ENCODE peak calls at places on chromosomes 2 and 18, in six cellular contexts. M is lung; F is HepG2; V is tibial artery; J is CD4-positive, alpha-beta T cell; W is AG09309. Q is an unnamed sample.

GRCh38 chr18:23494992-23495391 is 8.3 kb upstream of the RMC1 start:
- DNase-seq in F (no peak), W (no peak), M (no peak), V (no peak), J (no peak), Q (no peak)

GRCh38 chr2:135913726-135914365 is 37.6 kb upstream of the MCM6 start:
- DNase-seq in V (no peak), F (peak), W (no peak), J (peak), M (no peak), Q (peak)

GRCh38 chr2:96508521-96509113 is 3.5 kb upstream of the NEURL3 start:
- DNase-seq in V (peak), F (no peak), M (no peak), J (no peak), W (no peak), Q (no peak)

GRCh38 chr2:217933326-217933993 is 69.3 kb downstream of the TNS1 start:
- DNase-seq in V (no peak), J (no peak), F (no peak), W (no peak), M (no peak), Q (no peak)

GRCh38 chr2:26683583-26683982 is 8.9 kb upstream of the KCNK3 start:
- DNase-seq in W (no peak), M (no peak), F (no peak), V (peak), J (no peak), Q (no peak)

GRCh38 chr2:64730551-64731305 is 77.0 kb upstream of the SERTAD2 start:
- DNase-seq in V (peak), F (peak), M (peak), W (peak), J (peak), Q (no peak)

GRCh38 chr2:170344663-170345099 is 166.7 kb downstream of the MYO3B start:
- DNase-seq in V (no peak), F (no peak), M (no peak), W (no peak), J (no peak), Q (no peak)

GRCh38 chr2:233476651-233477547 is 89.7 kb downstream of the USP40 start:
- DNase-seq in J (no peak), W (no peak), V (no peak), F (no peak), M (peak), Q (no peak)

GRCh38 chr18:74942319-74942910 is 266.5 kb downstream of the PTGR3 start:
- DNase-seq in M (no peak), W (no peak), V (no peak), J (no peak), F (no peak), Q (peak)

GRCh38 chr2:69100220-69100723 is 87.3 kb downstream of the ANTXR1 start:
- DNase-seq in J (no peak), V (no peak), F (no peak), M (no peak), W (peak), Q (no peak)

GRCh38 chr2:171521361-171522056 is 765 bp upstream of the CYBRD1 start:
- DNase-seq in W (no peak), F (no peak), M (no peak), V (no peak), J (no peak), Q (no peak)

GRCh38 chr2:70735065-70735464 is 32.9 kb downstream of the ADD2 start:
- DNase-seq in F (no peak), J (no peak), W (no peak), M (no peak), V (no peak), Q (no peak)

GRCh38 chr18:28684746-28685145 is 507.8 kb upstream of the CDH2 start:
- DNase-seq in F (no peak), V (no peak), J (no peak), W (peak), M (no peak), Q (no peak)

GRCh38 chr2:222756951-222757645 is 85.6 kb downstream of the MOGAT1 start:
- DNase-seq in V (no peak), F (no peak), J (no peak), M (no peak), W (peak), Q (no peak)

GRCh38 chr2:230896346-230897115 is 28.5 kb downstream of the GPR55 start:
- DNase-seq in V (peak), M (no peak), W (no peak), F (no peak), J (no peak), Q (no peak)

GRCh38 chr2:37686792-37687595 is 15.6 kb upstream of the CDC42EP3 start:
- DNase-seq in M (no peak), W (no peak), F (no peak), J (no peak), V (no peak), Q (no peak)

GRCh38 chr18:54767094-54767493 is 61.2 kb upstream of the RAB27B start:
- DNase-seq in V (no peak), M (no peak), F (peak), J (no peak), W (no peak), Q (no peak)

GRCh38 chr18:22999212-22999611 is 66.1 kb downstream of the RBBP8 start:
- DNase-seq in W (peak), F (no peak), M (no peak), V (no peak), J (no peak), Q (no peak)

GRCh38 chr2:213122730-213123129 is 28.7 kb downstream of the IKZF2 start:
- DNase-seq in W (no peak), F (no peak), J (no peak), V (no peak), M (no peak), Q (no peak)

GRCh38 chr2:183035954-183036669 is 2.1 kb downstream of the NCKAP1 start:
- DNase-seq in M (no peak), J (no peak), W (no peak), V (no peak), F (no peak), Q (peak)

GRCh38 chr2:12304494-12305228 is 412.1 kb upstream of the TRIB2 start:
- DNase-seq in J (no peak), M (no peak), F (no peak), V (no peak), W (no peak), Q (no peak)

GRCh38 chr2:106095478-106096392 is 98.4 kb downstream of the UXS1 start:
- DNase-seq in M (peak), J (peak), F (no peak), V (no peak), W (no peak), Q (no peak)

GRCh38 chr18:23943903-23944624 is 70.5 kb upstream of the TTC39C start:
- DNase-seq in F (no peak), J (no peak), V (no peak), M (no peak), W (peak), Q (no peak)

GRCh38 chr2:72220170-72220569 is 72.5 kb upstream of the CYP26B1 start:
- DNase-seq in J (no peak), F (peak), W (no peak), V (no peak), M (no peak), Q (no peak)

GRCh38 chr2:227153766-227154486 is 10.1 kb downstream of the COL4A4 start:
- DNase-seq in F (no peak), V (no peak), M (no peak), W (no peak), J (no peak), Q (no peak)

GRCh38 chr2:14633451-14634211 is 1.1 kb downstream of the LRATD1 start:
- DNase-seq in F (no peak), J (no peak), V (no peak), M (peak), W (no peak), Q (peak)

GRCh38 chr2:14632133-14632936 is at the start of gene LRATD1:
- DNase-seq in F (peak), W (no peak), J (no peak), M (peak), V (peak), Q (peak)

GRCh38 chr2:14634223-14634884 is 1.8 kb downstream of the LRATD1 start:
- DNase-seq in W (no peak), F (peak), M (peak), J (no peak), V (peak), Q (peak)

GRCh38 chr2:14633031-14633430 is 514 bp downstream of the LRATD1 start:
- DNase-seq in F (no peak), M (no peak), J (no peak), V (no peak), W (no peak), Q (peak)

GRCh38 chr2:14634885-14635871 is 2.7 kb downstream of the LRATD1 start:
- DNase-seq in M (peak), F (no peak), J (no peak), W (no peak), V (peak), Q (peak)
- TF ChIP-seq CTCF in M (no peak), F (no peak), J (no peak), W (peak), V (no peak), Q (no peak)

GRCh38 chr2:119225084-119225864 is 1.6 kb downstream of the STEAP3 start:
- DNase-seq in W (no peak), J (no peak), V (no peak), M (no peak), F (peak), Q (peak)
- TF ChIP-seq CTCF in W (no peak), J (no peak), V (no peak), M (no peak), F (no peak), Q (no peak)

GRCh38 chr2:113198790-113199612 is 25.2 kb downstream of the PSD4 start:
- DNase-seq in M (peak), V (peak), J (peak), F (peak), W (no peak), Q (peak)

GRCh38 chr2:113200736-113201490 is 27.1 kb downstream of the PSD4 start:
- DNase-seq in F (no peak), V (peak), W (no peak), J (no peak), M (no peak), Q (no peak)

GRCh38 chr2:113201496-113202304 is 27.9 kb downstream of the PSD4 start:
- DNase-seq in V (peak), W (no peak), M (no peak), J (no peak), F (peak), Q (no peak)

GRCh38 chr2:113198048-113198789 is 24.4 kb downstream of the PSD4 start:
- DNase-seq in J (no peak), M (no peak), F (no peak), W (no peak), V (no peak), Q (no peak)

DNA sequence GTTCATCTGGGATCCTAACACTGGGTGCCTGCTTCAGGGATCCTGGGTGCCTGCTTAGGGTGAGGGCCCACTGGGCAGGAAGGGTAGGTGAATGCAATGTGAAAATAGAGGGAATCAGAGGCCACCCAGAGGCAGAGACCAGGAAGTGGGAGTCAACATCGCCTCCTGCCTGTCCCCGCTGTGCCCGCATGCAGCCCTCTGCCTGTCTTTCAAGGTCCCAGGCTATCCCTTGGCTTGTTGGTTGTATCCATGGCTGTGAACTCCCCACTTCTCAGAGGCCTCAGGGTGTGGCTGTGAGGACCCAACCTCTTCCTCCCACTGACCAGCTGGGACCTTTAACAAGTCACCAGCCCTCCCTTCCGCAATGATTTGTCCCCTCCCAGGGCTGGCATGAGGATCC is 26.5 kb downstream of the PSD4 start:
- DNase-seq in J (no peak), V (peak), W (no peak), F (no peak), M (no peak), Q (no peak)
- TF ChIP-seq CTCF in J (no peak), V (no peak), W (peak), F (peak), M (no peak), Q (no peak)

GRCh38 chr2:62811972-62812371 is 106.5 kb downstream of the EHBP1 start:
- DNase-seq in V (no peak), M (no peak), J (no peak), W (no peak), F (no peak), Q (no peak)
- TF ChIP-seq CTCF in V (no peak), M (no peak), J (no peak), W (no peak), F (no peak), Q (no peak)

GRCh38 chr2:9140570-9141378 is 65.8 kb upstream of the ASAP2 start:
- DNase-seq in J (no peak), M (no peak), V (no peak), F (no peak), W (no peak), Q (no peak)

GRCh38 chr2:9139491-9140443 is 66.8 kb upstream of the ASAP2 start:
- DNase-seq in W (no peak), J (peak), M (peak), F (peak), V (peak), Q (peak)

GRCh38 chr2:9136997-9137819 is 69.4 kb upstream of the ASAP2 start:
- DNase-seq in J (no peak), W (no peak), F (peak), V (no peak), M (no peak), Q (no peak)

GRCh38 chr2:9135804-9136558 is 70.6 kb upstream of the ASAP2 start:
- DNase-seq in W (no peak), V (peak), M (no peak), F (no peak), J (no peak), Q (no peak)

DNA sequence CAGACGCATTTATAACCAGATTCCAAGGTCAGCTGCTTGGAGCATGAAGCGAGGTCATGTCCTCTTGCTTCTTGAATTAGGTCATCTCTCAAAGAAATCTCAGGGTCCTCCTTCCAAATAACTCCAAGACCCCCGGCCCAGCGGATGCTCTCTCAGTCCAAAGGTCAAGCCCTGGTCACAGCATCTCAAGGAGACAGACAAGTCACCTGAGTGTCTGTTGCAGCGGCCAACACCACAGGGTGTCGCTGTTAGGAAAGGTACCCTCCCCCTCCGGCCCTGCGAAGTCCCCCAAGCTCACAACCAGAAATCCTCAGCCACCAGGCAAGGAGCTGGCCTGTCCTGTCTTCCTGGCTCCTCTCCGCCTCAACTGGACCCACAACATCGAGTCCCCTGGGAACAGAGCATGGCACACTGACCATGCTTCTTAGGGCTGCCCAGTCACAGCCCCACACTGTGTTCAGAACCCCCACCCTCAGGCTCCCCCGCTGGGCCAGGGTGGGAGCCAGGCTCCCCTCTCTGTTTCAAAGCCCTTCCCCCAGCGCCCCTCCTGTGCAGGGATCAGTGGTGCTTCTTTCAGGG is 68.0 kb upstream of the ASAP2 start:
- DNase-seq in W (no peak), V (no peak), F (no peak), M (no peak), J (no peak), Q (no peak)
- TF ChIP-seq CTCF in W (peak), V (no peak), F (peak), M (no peak), J (no peak), Q (no peak)

GRCh38 chr2:234564719-234565118 is 67.8 kb upstream of the ARL4C start:
- DNase-seq in W (peak), M (no peak), J (no peak), V (no peak), F (no peak), Q (no peak)
- TF ChIP-seq CTCF in W (peak), M (no peak), J (no peak), V (no peak), F (peak), Q (no peak)